ENCODE peak calls at places on chromosomes 4 and X, in five cellular contexts. One of them, this sample, is unnamed.

GRCh38 chr4:53908661-53909078 is 155.7 kb downstream of the CHIC2 start:
- DNase-seq in A549: peak
- DNase-seq in AG09319: peak
- DNase-seq in A673: peak
- DNase-seq in WTC11: no peak
- DNase-seq in this sample: peak

GRCh38 chrX:340641-341423 is 22.2 kb upstream of the GTPBP6 start:
- DNase-seq in A673: no peak
- DNase-seq in WTC11: no peak
- DNase-seq in AG09319: no peak
- DNase-seq in A549: no peak
- DNase-seq in this sample: no peak

GRCh38 chr4:40055873-40056721 is 553 bp upstream of the N4BP2 start:
- DNase-seq in A549: peak
- DNase-seq in AG09319: peak
- DNase-seq in A673: peak
- DNase-seq in WTC11: peak
- DNase-seq in this sample: peak

GRCh38 chrX:113741744-113742143 is 842.1 kb upstream of the HTR2C start:
- DNase-seq in A549: peak
- DNase-seq in AG09319: peak
- DNase-seq in A673: peak
- DNase-seq in WTC11: no peak
- DNase-seq in this sample: peak

GRCh38 chr4:153529646-153530045 is 63.5 kb downstream of the TMEM131L start:
- DNase-seq in A549: no peak
- DNase-seq in AG09319: no peak
- DNase-seq in WTC11: no peak
- DNase-seq in A673: no peak
- DNase-seq in this sample: no peak

GRCh38 chr4:101599620-101600019 is 190.9 kb upstream of the BANK1 start:
- DNase-seq in A673: no peak
- DNase-seq in AG09319: no peak
- DNase-seq in WTC11: no peak
- DNase-seq in A549: no peak
- DNase-seq in this sample: no peak

GRCh38 chr4:145825255-145825654 is 113.4 kb downstream of the ZNF827 start:
- DNase-seq in A673: no peak
- DNase-seq in A549: no peak
- DNase-seq in WTC11: no peak
- DNase-seq in AG09319: no peak
- DNase-seq in this sample: no peak

GRCh38 chrX:110003167-110004156 is 548 bp downstream of the TMEM164 start:
- DNase-seq in WTC11: no peak
- DNase-seq in A673: peak
- DNase-seq in AG09319: no peak
- DNase-seq in A549: no peak
- DNase-seq in this sample: peak

GRCh38 chr4:42673084-42673429 is 16.2 kb upstream of the ATP8A1 start:
- DNase-seq in AG09319: no peak
- DNase-seq in WTC11: no peak
- DNase-seq in A673: no peak
- DNase-seq in A549: no peak
- DNase-seq in this sample: no peak

GRCh38 chr4:109214622-109215350 is 87.7 kb downstream of the COL25A1 start:
- DNase-seq in AG09319: no peak
- DNase-seq in A673: no peak
- DNase-seq in A549: no peak
- DNase-seq in WTC11: no peak
- DNase-seq in this sample: no peak

DNA sequence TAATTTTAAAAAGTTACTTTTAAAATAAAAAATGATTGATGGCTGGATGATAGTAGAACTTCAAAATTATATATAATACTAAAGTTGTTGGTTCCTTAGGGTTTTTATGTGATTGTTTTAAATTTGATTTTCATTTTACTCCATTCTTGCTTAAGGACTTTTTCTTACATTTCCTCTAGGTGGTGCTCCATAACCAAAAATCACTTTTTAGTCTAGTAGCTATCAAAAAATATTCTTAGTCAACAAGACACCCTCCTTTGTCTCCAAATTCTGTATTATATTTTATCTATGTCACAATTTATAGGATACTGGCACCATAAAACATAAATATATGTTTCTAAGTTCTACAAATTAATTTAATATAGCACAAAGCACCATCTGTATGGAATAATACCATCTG is 67.2 kb upstream of the BRWD3 start:
- DNase-seq in A549: peak
- DNase-seq in AG09319: no peak
- DNase-seq in A673: peak
- DNase-seq in WTC11: no peak
- DNase-seq in this sample: no peak
- TF ChIP-seq CTCF in A549: peak
- TF ChIP-seq CTCF in AG09319: peak
- TF ChIP-seq CTCF in A673: peak
- TF ChIP-seq CTCF in WTC11: no peak
- TF ChIP-seq CTCF in this sample: peak

DNA sequence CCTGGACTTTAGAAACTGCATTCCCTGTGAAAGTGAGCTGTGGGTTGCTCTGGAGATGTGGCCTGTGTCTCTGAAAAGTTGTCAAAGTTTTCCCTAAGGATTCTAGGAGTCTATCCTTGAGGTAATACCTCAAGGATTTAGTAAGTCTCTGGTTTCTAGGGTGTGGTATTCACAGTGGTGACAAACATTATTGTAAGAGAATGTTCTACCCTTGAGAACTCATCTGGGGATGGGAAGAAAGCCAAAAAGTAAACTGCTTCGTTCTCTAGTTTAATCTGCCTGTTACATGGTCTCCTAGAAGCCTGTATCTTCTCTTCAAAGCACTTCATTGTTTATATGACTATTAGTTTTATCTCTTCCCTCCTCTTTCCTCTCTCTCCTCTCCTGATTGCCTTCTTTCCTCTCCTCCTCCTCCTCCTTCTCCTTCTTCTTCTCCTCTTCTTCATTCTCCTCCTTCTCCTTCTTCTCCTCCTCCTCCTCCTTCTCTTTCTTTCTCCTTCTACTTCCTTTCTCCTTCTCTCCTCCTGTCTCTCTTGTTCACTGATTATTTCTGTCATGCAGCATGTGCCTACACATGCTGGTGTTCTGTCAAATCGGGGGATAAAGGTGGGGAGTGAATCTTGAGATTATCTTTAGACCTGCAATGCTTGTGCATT is 321.3 kb downstream of the PTTG2 start:
- DNase-seq in AG09319: no peak
- DNase-seq in WTC11: no peak
- DNase-seq in A673: no peak
- DNase-seq in A549: no peak
- DNase-seq in this sample: no peak
- TF ChIP-seq CTCF in AG09319: no peak
- TF ChIP-seq CTCF in WTC11: no peak
- TF ChIP-seq CTCF in A673: no peak
- TF ChIP-seq CTCF in A549: no peak
- TF ChIP-seq CTCF in this sample: no peak

DNA sequence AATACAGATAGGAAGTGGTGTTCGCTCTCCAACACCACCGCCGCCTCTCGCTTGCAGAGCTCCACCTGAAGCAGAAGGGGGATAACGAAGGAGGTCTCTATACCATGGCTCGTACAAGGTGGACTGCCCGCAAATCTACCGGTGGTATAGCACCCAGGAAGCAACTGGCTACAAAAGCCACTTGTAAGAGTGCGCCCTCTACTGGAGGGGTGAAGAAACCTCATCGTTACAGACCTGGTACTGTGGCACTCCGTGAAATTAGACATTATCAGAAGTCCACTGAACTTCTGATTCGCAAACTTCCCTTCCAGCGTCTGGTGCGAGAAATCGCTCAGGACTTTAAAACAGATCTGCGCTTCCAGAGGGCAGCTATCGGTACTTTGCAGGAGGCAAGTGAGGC is 5.2 kb upstream of the BMP15 start:
- DNase-seq in A673: peak
- DNase-seq in AG09319: no peak
- DNase-seq in A549: peak
- DNase-seq in WTC11: peak
- DNase-seq in this sample: no peak
- TF ChIP-seq CTCF in A673: peak
- TF ChIP-seq CTCF in AG09319: peak
- TF ChIP-seq CTCF in A549: no peak
- TF ChIP-seq CTCF in WTC11: peak
- TF ChIP-seq CTCF in this sample: peak

DNA sequence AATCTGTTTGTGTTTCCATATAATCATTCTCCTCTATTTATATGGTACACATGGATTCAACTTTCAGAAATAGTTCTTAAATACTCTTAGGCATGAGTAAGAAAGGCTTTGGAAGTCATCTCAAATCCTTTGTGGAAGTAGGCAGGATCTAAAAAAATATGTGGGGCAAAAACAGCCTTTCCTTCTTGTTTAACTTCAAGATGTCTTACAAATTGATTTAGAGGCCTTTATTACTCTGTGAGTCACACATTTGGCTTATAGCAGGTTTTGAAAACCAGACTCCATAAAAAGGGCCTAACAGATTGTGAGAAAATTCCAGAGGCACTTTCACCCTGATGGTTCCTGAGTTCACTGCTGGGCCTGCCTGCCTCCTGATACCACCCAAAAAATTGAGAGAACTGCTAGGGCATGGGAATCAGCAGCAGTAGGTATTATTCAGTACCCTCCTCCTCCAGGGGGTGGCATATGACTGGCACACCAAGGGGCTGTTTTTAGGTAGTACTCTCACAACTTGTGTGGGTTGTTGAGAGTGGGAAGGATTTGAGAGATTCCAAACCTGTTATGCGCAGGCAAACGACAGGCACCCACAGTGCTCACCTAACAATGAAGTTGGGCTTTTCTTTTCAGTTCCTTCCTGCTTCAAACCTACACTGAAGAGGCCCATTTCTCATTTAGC is 162.7 kb upstream of the MBNL3 start:
- DNase-seq in WTC11: peak
- DNase-seq in A673: peak
- DNase-seq in AG09319: no peak
- DNase-seq in A549: no peak
- DNase-seq in this sample: no peak
- TF ChIP-seq CTCF in WTC11: no peak
- TF ChIP-seq CTCF in A673: peak
- TF ChIP-seq CTCF in AG09319: no peak
- TF ChIP-seq CTCF in A549: no peak
- TF ChIP-seq CTCF in this sample: peak

GRCh38 chr4:120057416-120057815 is 9.2 kb downstream of the MAD2L1 start:
- DNase-seq in WTC11: no peak
- DNase-seq in A549: no peak
- DNase-seq in A673: no peak
- DNase-seq in AG09319: no peak
- DNase-seq in this sample: no peak

GRCh38 chr4:120055795-120056194 is 10.9 kb downstream of the MAD2L1 start:
- DNase-seq in WTC11: no peak
- DNase-seq in A673: no peak
- DNase-seq in AG09319: no peak
- DNase-seq in A549: no peak
- DNase-seq in this sample: no peak

GRCh38 chr4:120055167-120055566 is 11.5 kb downstream of the MAD2L1 start:
- DNase-seq in AG09319: no peak
- DNase-seq in A549: no peak
- DNase-seq in A673: no peak
- DNase-seq in WTC11: no peak
- DNase-seq in this sample: no peak

GRCh38 chr4:120053916-120054315 is 12.7 kb downstream of the MAD2L1 start:
- DNase-seq in AG09319: no peak
- DNase-seq in A549: no peak
- DNase-seq in WTC11: no peak
- DNase-seq in A673: no peak
- DNase-seq in this sample: no peak

GRCh38 chr4:120056249-120056648 is 10.4 kb downstream of the MAD2L1 start:
- DNase-seq in AG09319: no peak
- DNase-seq in WTC11: no peak
- DNase-seq in A549: no peak
- DNase-seq in A673: peak
- DNase-seq in this sample: no peak
- TF ChIP-seq CTCF in AG09319: peak
- TF ChIP-seq CTCF in WTC11: no peak
- TF ChIP-seq CTCF in A549: peak
- TF ChIP-seq CTCF in A673: peak
- TF ChIP-seq CTCF in this sample: no peak

GRCh38 chrX:145609951-145610511 is 207.6 kb upstream of the SLITRK2 start:
- DNase-seq in A673: no peak
- DNase-seq in A549: no peak
- DNase-seq in WTC11: no peak
- DNase-seq in AG09319: peak
- DNase-seq in this sample: no peak
- TF ChIP-seq CTCF in A673: no peak
- TF ChIP-seq CTCF in A549: no peak
- TF ChIP-seq CTCF in WTC11: no peak
- TF ChIP-seq CTCF in AG09319: no peak
- TF ChIP-seq CTCF in this sample: no peak